ENCODE peak calls at places on chromosomes 16 and 17, in four cellular contexts. Q, X, P and J are unnamed samples.

GRCh38 chr17:60601443-60602384 is 1.7 kb downstream of the PPM1D start:
- DNase-seq in X (peak; percentile 39), P (peak; percentile 25), Q (peak; percentile 82), J (peak; percentile 59)

GRCh38 chr17:41917957-41918391 is 777 bp downstream of the ACLY start:
- DNase-seq in P (peak; percentile 25), X (peak; percentile 69), Q (peak; percentile 28), J (peak; percentile 63)

GRCh38 chr17:18362509-18363020 is 785 bp downstream of the SHMT1 start:
- DNase-seq in X (no peak), P (no peak), Q (peak; percentile 24), J (peak; percentile 24)

GRCh38 chr16:554640-555413 is 5.4 kb upstream of the PRR35 start:
- DNase-seq in P (no peak), Q (peak; percentile 50), X (no peak), J (no peak)

GRCh38 chr17:39095309-39095686 is 56.1 kb downstream of the PLXDC1 start:
- DNase-seq in X (no peak), Q (no peak), P (no peak), J (no peak)

GRCh38 chr16:58366247-58367031 is 25.8 kb upstream of the GINS3 start:
- DNase-seq in P (no peak), X (no peak), Q (peak; percentile 21), J (no peak)

GRCh38 chr17:7014995-7015586 is 2.7 kb downstream of the RNASEK start:
- DNase-seq in X (no peak), Q (peak; percentile 87), P (peak; percentile 72), J (no peak)

GRCh38 chr17:9780552-9780951 is 10.8 kb downstream of the DHRS7C start:
- DNase-seq in X (no peak), Q (no peak), P (no peak), J (no peak)

GRCh38 chr17:32142857-32143524 is 689 bp downstream of the RHOT1 start:
- DNase-seq in Q (peak; percentile 90), P (no peak), X (peak; percentile 62), J (peak; percentile 73)

GRCh38 chr17:33328129-33328528 is 35.0 kb upstream of the ASIC2 start:
- DNase-seq in Q (no peak), X (no peak), P (no peak), J (no peak)

GRCh38 chr17:78523939-78524655 is 53.1 kb downstream of the DNAH17 start:
- DNase-seq in X (no peak), Q (no peak), P (no peak), J (no peak)

GRCh38 chr16:78092755-78093154 is 6.7 kb upstream of the WWOX start:
- DNase-seq in X (no peak), Q (no peak), P (no peak), J (no peak)

GRCh38 chr17:9968881-9969280 is 63.8 kb upstream of the RCVRN start:
- DNase-seq in X (no peak), P (no peak), Q (peak; percentile 71), J (no peak)